ENCODE peak calls at places on chromosomes 2 and 18, in six cellular contexts. E, A, S, K, X and W are unnamed samples.

GRCh38 chr2:39781697-39782096 is 2.6 kb upstream of the THUMPD2 start:
- DNase-seq in A (no peak), E (no peak), X (no peak), S (no peak), K (no peak), W (no peak)

GRCh38 chr2:69797836-69798465 is 31.5 kb upstream of the GMCL1 start:
- DNase-seq in X (peak), K (no peak), S (no peak), A (no peak), E (no peak), W (no peak)

GRCh38 chr2:46548103-46548486 is 68.7 kb downstream of the TMEM247 start:
- DNase-seq in K (no peak), X (no peak), S (no peak), E (peak), A (no peak), W (no peak)

GRCh38 chr2:157786663-157787363 is 89.3 kb downstream of the ACVR1 start:
- DNase-seq in E (no peak), S (no peak), A (no peak), X (no peak), K (no peak), W (no peak)

GRCh38 chr2:181943411-181944124 is 42.1 kb upstream of the PPP1R1C start:
- DNase-seq in E (no peak), A (no peak), S (no peak), X (no peak), K (no peak), W (no peak)

GRCh38 chr2:9846554-9846953 is 3.3 kb downstream of the TAF1B start:
- DNase-seq in S (no peak), K (no peak), A (no peak), E (no peak), X (peak), W (peak)

GRCh38 chr2:236579746-236580315 is 10.2 kb downstream of the ACKR3 start:
- DNase-seq in S (no peak), A (no peak), E (no peak), K (no peak), X (no peak), W (no peak)

GRCh38 chr2:236711440-236711839 is 141.8 kb downstream of the ACKR3 start:
- DNase-seq in E (peak), K (no peak), S (no peak), X (peak), A (no peak), W (no peak)

GRCh38 chr2:207202645-207203044 is 36.9 kb upstream of the KLF7 start:
- DNase-seq in E (no peak), X (peak), A (peak), S (peak), K (no peak), W (peak)

GRCh38 chr2:217553202-217553601 is 449.6 kb downstream of the TNS1 start:
- DNase-seq in A (peak), K (no peak), X (no peak), S (no peak), E (no peak), W (no peak)

GRCh38 chr2:125167152-125167551 is 1142.1 kb downstream of the CNTNAP5 start:
- DNase-seq in E (no peak), K (no peak), X (no peak), S (no peak), A (no peak), W (no peak)

GRCh38 chr18:79871481-79872091 is 73.8 kb downstream of the KCNG2 start:
- DNase-seq in X (no peak), K (peak), E (peak), A (peak), S (no peak), W (no peak)

GRCh38 chr2:54438271-54438670 is 17.9 kb upstream of the SPTBN1 start:
- DNase-seq in X (no peak), A (no peak), E (no peak), S (no peak), K (no peak), W (no peak)

GRCh38 chr18:54360406-54360805 is 2.7 kb downstream of the C18orf54 start:
- DNase-seq in X (no peak), S (no peak), K (no peak), A (no peak), E (no peak), W (peak)

GRCh38 chr2:63792523-63792922 is 49.2 kb upstream of the UGP2 start:
- DNase-seq in X (peak), K (no peak), A (no peak), S (no peak), E (no peak), W (peak)

GRCh38 chr2:173909846-173910245 is 55.3 kb downstream of the SP3 start:
- DNase-seq in X (peak), S (no peak), A (no peak), E (no peak), K (no peak), W (no peak)

GRCh38 chr18:65768379-65768778 is 17.6 kb downstream of the CDH7 start:
- DNase-seq in S (no peak), X (no peak), E (no peak), A (no peak), K (no peak), W (no peak)

GRCh38 chr2:15059870-15060617 is 427.5 kb downstream of the LRATD1 start:
- DNase-seq in E (no peak), A (no peak), S (no peak), X (peak), K (no peak), W (no peak)

GRCh38 chr2:219058541-219059374 is 2.0 kb downstream of the IHH start:
- DNase-seq in K (no peak), S (no peak), X (no peak), E (no peak), A (peak), W (no peak)

GRCh38 chr18:59629894-59630293 is 67.3 kb downstream of the CCBE1 start:
- DNase-seq in A (no peak), S (no peak), K (peak), X (no peak), E (no peak), W (no peak)

GRCh38 chr2:96324716-96325037 is 440 bp upstream of the ITPRIPL1 start:
- DNase-seq in X (no peak), A (no peak), K (no peak), S (no peak), E (no peak), W (no peak)

GRCh38 chr2:96325884-96326255 is 753 bp downstream of the ITPRIPL1 start:
- DNase-seq in X (no peak), S (no peak), E (peak), A (no peak), K (no peak), W (no peak)

GRCh38 chr2:96326990-96327820 is 2.1 kb downstream of the ITPRIPL1 start:
- DNase-seq in S (no peak), K (no peak), X (no peak), A (no peak), E (no peak), W (no peak)

GRCh38 chr2:96325038-96325883 is at the start of gene ITPRIPL1:
- DNase-seq in K (no peak), S (no peak), X (no peak), E (peak), A (peak), W (no peak)

DNA sequence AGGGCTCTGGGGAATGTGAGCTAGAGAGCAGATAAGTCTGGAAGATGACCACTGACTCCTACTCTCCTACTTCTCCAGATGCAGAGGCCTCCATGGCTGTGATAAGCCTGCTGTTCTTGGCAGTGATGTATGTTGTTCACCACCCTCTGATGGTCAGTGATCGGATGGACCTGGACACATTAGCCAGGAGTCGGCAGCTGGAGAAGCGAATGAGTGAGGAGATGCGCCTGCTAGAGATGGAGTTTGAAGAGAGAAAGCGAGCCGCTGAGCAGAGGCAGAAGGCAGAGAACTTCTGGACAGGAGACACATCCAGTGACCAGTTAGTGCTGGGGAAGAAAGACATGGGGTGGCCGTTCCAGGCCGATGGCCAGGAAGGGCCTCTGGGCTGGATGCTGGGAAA is 1.4 kb downstream of the ITPRIPL1 start:
- DNase-seq in E (no peak), K (no peak), X (no peak), S (no peak), A (no peak), W (no peak)
- H3K4me3 ChIP-seq in E (no peak), K (no peak), X (no peak), S (no peak), A (no peak), W (no peak)

DNA sequence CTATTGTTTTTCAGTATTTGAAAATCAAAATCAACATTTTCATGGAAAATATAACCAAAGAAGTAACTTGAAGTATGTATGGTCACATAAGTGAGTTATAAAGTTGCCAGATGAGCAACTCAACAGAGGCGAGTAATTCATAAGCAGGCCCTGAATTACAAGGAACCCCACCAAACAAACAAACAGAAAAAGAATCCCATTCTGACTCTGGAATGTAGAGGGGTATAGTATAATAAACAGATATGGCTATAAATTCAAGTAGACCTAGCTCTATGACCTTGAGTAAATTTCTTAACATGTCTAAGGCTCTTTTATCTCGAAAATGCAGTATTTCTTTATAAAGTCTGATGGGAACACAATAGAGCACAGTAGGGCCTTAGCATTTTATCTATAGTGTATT is 4.7 kb upstream of the CDH2 start:
- DNase-seq in S (no peak), X (no peak), E (no peak), K (no peak), A (no peak), W (no peak)
- H3K4me3 ChIP-seq in S (no peak), X (no peak), E (no peak), K (no peak), A (peak), W (no peak)

GRCh38 chr2:174963437-174964400 is 41.5 kb downstream of the CHN1 start:
- DNase-seq in X (no peak), S (no peak), K (no peak), E (no peak), A (no peak), W (no peak)
- H3K4me3 ChIP-seq in X (no peak), S (no peak), K (no peak), E (no peak), A (no peak), W (no peak)

GRCh38 chr2:195574305-195574704 is 82.7 kb upstream of the SLC39A10 start:
- DNase-seq in S (no peak), E (no peak), A (no peak), X (no peak), K (no peak), W (no peak)

GRCh38 chr2:195575021-195575420 is 82.0 kb upstream of the SLC39A10 start:
- DNase-seq in E (no peak), K (no peak), A (no peak), S (no peak), X (no peak), W (no peak)

GRCh38 chr2:195572894-195573293 is 84.1 kb upstream of the SLC39A10 start:
- DNase-seq in A (no peak), S (no peak), X (peak), K (no peak), E (no peak), W (no peak)

GRCh38 chr2:195573314-195573713 is 83.7 kb upstream of the SLC39A10 start:
- DNase-seq in A (no peak), E (no peak), S (no peak), X (no peak), K (no peak), W (no peak)

DNA sequence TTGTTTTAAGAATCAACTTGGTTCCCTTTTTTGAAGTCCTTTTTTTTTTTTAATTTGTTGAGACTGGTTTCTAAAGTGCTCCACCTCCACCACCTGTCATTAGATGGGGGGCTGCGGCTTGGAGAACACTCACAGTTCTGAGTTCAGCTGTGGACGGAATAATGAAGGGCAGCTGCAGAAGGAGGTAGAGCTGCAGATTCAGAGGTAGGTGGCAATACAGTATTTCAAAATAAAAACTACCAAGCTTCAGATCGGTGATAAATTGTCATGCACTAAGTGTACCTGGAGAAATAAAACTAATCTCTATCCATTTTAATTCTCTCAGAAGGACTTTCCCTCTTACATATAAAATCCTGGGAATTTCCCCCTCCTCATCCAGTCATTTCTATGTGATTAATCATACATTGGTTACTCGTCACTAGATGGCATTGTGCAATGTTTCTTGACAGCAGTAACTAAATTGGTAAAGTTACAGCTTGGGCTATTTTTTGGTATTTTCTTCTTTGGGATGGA is 81.1 kb upstream of the SLC39A10 start:
- DNase-seq in A (no peak), X (peak), K (no peak), E (peak), S (peak), W (peak)
- H3K4me3 ChIP-seq in A (no peak), X (no peak), K (no peak), E (peak), S (no peak), W (no peak)

GRCh38 chr2:60966465-60967405 is 50.8 kb upstream of the PEX13 start:
- DNase-seq in X (no peak), A (no peak), K (no peak), E (no peak), S (no peak), W (no peak)
- H3K4me3 ChIP-seq in X (no peak), A (no peak), K (no peak), E (no peak), S (no peak), W (no peak)

GRCh38 chr2:230416061-230416721 is at the start of gene SP100:
- DNase-seq in K (peak), E (peak), S (peak), A (no peak), X (peak), W (peak)
- H3K4me3 ChIP-seq in K (peak), E (peak), S (peak), A (no peak), X (peak), W (peak)